ENCODE peak calls at places on chromosomes 13 and 19, in five cellular contexts. D is activated CD4-positive, alpha-beta T cell treated with anti-CD3 and anti-CD28 coated beads for 36 hours; P is CD4-positive, alpha-beta T cell; W is left cardiac atrium; T is activated naive CD8-positive, alpha-beta T cell treated with anti-CD3 and anti-CD28 coated beads, Interleukin-2, amount 50 U/mL, for 24 hours. U is an unnamed sample.

GRCh38 chr13:110913911-110914292 is 967 bp downstream of the ANKRD10 start:
- ATAC-seq in P (no peak), W (peak), D (no peak), T (no peak), U (no peak)

GRCh38 chr19:54517483-54517882 is 14.9 kb downstream of the LAIR2 start:
- ATAC-seq in W (no peak), T (no peak), D (no peak), P (peak), U (peak)

GRCh38 chr13:49667773-49668172 is 23.5 kb downstream of the EBPL start:
- ATAC-seq in P (no peak), W (no peak), T (no peak), D (no peak), U (no peak)

GRCh38 chr19:12689581-12690216 is 1.9 kb downstream of the GNG14 start:
- ATAC-seq in P (no peak), D (no peak), W (no peak), T (peak), U (no peak)

GRCh38 chr13:40389081-40389641 is 277.3 kb downstream of the FOXO1 start:
- ATAC-seq in P (peak), D (peak), T (peak), W (peak), U (peak)

GRCh38 chr13:73704587-73704986 is 429.6 kb downstream of the KLF12 start:
- ATAC-seq in T (no peak), P (no peak), D (no peak), W (no peak), U (no peak)

GRCh38 chr19:22628401-22628800 is 5.7 kb upstream of the ZNF492 start:
- ATAC-seq in P (no peak), W (no peak), T (no peak), D (no peak), U (no peak)

GRCh38 chr19:49988433-49988832 is 27.5 kb upstream of the SIGLEC11 start:
- ATAC-seq in W (no peak), T (peak), D (peak), P (no peak), U (peak)

GRCh38 chr13:50526771-50527567 is 316.5 kb downstream of the DLEU7 start:
- ATAC-seq in T (no peak), P (no peak), D (no peak), W (no peak), U (no peak)

GRCh38 chr19:29835447-29835846 is 23.7 kb downstream of the CCNE1 start:
- ATAC-seq in P (no peak), W (no peak), D (no peak), T (no peak), U (no peak)

GRCh38 chr19:50723069-50723468 is at the start of gene CLEC11A:
- ATAC-seq in W (no peak), D (no peak), T (no peak), P (no peak), U (no peak)

GRCh38 chr13:45468676-45469075 is 3.9 kb downstream of the COG3 start:
- ATAC-seq in T (no peak), P (no peak), W (no peak), D (no peak), U (no peak)

GRCh38 chr19:422213-422916 is 13.4 kb upstream of the C2CD4C start:
- ATAC-seq in D (no peak), W (no peak), T (no peak), P (no peak), U (no peak)

GRCh38 chr13:46354143-46355087 is 32.6 kb downstream of the RUBCNL start:
- ATAC-seq in W (no peak), T (peak), D (peak), P (peak), U (peak)

GRCh38 chr13:69935043-69935442 is 172.6 kb upstream of the ATXN8OS start:
- ATAC-seq in W (no peak), P (no peak), T (no peak), D (no peak), U (no peak)

GRCh38 chr13:77222000-77222690 is 104.7 kb downstream of the MYCBP2 start:
- ATAC-seq in P (no peak), W (no peak), T (peak), D (peak), U (peak)

GRCh38 chr13:85419611-85420010 is 379.6 kb downstream of the SLITRK6 start:
- ATAC-seq in T (no peak), W (no peak), P (no peak), D (no peak), U (no peak)

U was measured in activated T-helper 17 cell treated with anti-CD3 and anti-CD28 coated beads, Interleukin-2, amount 50 U/mL, for 72 hours.